ENCODE peak calls at places on chromosomes 13 and 19, in four cellular contexts. One of them, this sample, is unnamed. For H3K79me2, the result is how much of the 10 kb centered on the place peaks cover.

GRCh38 chr19:50518091-50519005 is 4.6 kb upstream of the ASPDH start:
- DNase-seq in PC-3: no peak
- DNase-seq in K562: no peak
- DNase-seq in fibroblast of lung: no peak
- DNase-seq in this sample: no peak

GRCh38 chr13:106596287-106596937 is 28.5 kb upstream of the ARGLU1 start:
- DNase-seq in PC-3: no peak
- DNase-seq in K562: no peak
- DNase-seq in fibroblast of lung: no peak
- DNase-seq in this sample: no peak

GRCh38 chr19:48351341-48351752 is 12.4 kb downstream of the TMEM143 start:
- DNase-seq in PC-3: peak
- DNase-seq in K562: peak
- DNase-seq in fibroblast of lung: peak
- DNase-seq in this sample: peak

GRCh38 chr13:45133396-45134118 is 13.2 kb downstream of the GTF2F2 start:
- DNase-seq in PC-3: no peak
- DNase-seq in K562: no peak
- DNase-seq in fibroblast of lung: peak
- DNase-seq in this sample: no peak

GRCh38 chr13:114142640-114143490 is 10.4 kb upstream of the RASA3 start:
- DNase-seq in PC-3: no peak
- DNase-seq in K562: no peak
- DNase-seq in fibroblast of lung: no peak
- DNase-seq in this sample: no peak

GRCh38 chr13:112213467-112214245 is 146.7 kb downstream of the SOX1 start:
- DNase-seq in PC-3: peak
- DNase-seq in K562: no peak
- DNase-seq in fibroblast of lung: no peak
- DNase-seq in this sample: no peak

GRCh38 chr19:18940791-18941627 is at the start of gene HOMER3:
- DNase-seq in PC-3: peak
- DNase-seq in K562: peak
- DNase-seq in fibroblast of lung: peak
- DNase-seq in this sample: peak

GRCh38 chr19:30011051-30011578 is 69.1 kb downstream of the URI1 start:
- DNase-seq in PC-3: no peak
- DNase-seq in K562: no peak
- DNase-seq in fibroblast of lung: no peak
- DNase-seq in this sample: peak

GRCh38 chr19:18415177-18415867 is 3.9 kb upstream of the SSBP4 start:
- DNase-seq in PC-3: no peak
- DNase-seq in K562: peak
- DNase-seq in fibroblast of lung: peak
- DNase-seq in this sample: no peak

GRCh38 chr13:28650284-28650683 is 8.6 kb upstream of the POMP start:
- DNase-seq in PC-3: no peak
- DNase-seq in K562: no peak
- DNase-seq in fibroblast of lung: peak
- DNase-seq in this sample: no peak

GRCh38 chr19:17043744-17044143 is 17.1 kb upstream of the CPAMD8 start:
- DNase-seq in PC-3: no peak
- DNase-seq in K562: no peak
- DNase-seq in fibroblast of lung: no peak
- DNase-seq in this sample: peak

GRCh38 chr13:91698767-91699166 is 300.3 kb downstream of the GPC5 start:
- DNase-seq in PC-3: no peak
- DNase-seq in K562: no peak
- DNase-seq in fibroblast of lung: no peak
- DNase-seq in this sample: no peak

GRCh38 chr13:60318186-60318585 is 78.8 kb upstream of the TDRD3 start:
- DNase-seq in PC-3: no peak
- DNase-seq in K562: no peak
- DNase-seq in fibroblast of lung: no peak
- DNase-seq in this sample: no peak

GRCh38 chr19:57466489-57466888 is 9.5 kb upstream of the VN1R1 start:
- DNase-seq in PC-3: no peak
- DNase-seq in K562: no peak
- DNase-seq in fibroblast of lung: no peak
- DNase-seq in this sample: no peak

GRCh38 chr19:48510421-48511268 is 990 bp downstream of the LMTK3 start:
- DNase-seq in PC-3: peak
- DNase-seq in K562: peak
- DNase-seq in fibroblast of lung: peak
- DNase-seq in this sample: peak

GRCh38 chr19:15283141-15283885 is 49.0 kb downstream of the BRD4 start:
- DNase-seq in PC-3: peak
- DNase-seq in K562: no peak
- DNase-seq in fibroblast of lung: peak
- DNase-seq in this sample: no peak

GRCh38 chr19:15282311-15282705 is 50.0 kb downstream of the BRD4 start:
- DNase-seq in PC-3: no peak
- DNase-seq in K562: no peak
- DNase-seq in fibroblast of lung: no peak
- DNase-seq in this sample: no peak

GRCh38 chr19:15280048-15280725 is 47.9 kb upstream of the EPHX3 start:
- DNase-seq in PC-3: peak
- DNase-seq in K562: no peak
- DNase-seq in fibroblast of lung: no peak
- DNase-seq in this sample: no peak

GRCh38 chr19:15279326-15279904 is 47.2 kb upstream of the EPHX3 start:
- DNase-seq in PC-3: no peak
- DNase-seq in K562: no peak
- DNase-seq in fibroblast of lung: no peak
- DNase-seq in this sample: peak

GRCh38 chr19:15280915-15281683 is 48.9 kb upstream of the EPHX3 start:
- DNase-seq in PC-3: peak
- DNase-seq in K562: peak
- DNase-seq in fibroblast of lung: peak
- DNase-seq in this sample: peak
- TF ChIP-seq CTCF in PC-3: no peak
- TF ChIP-seq CTCF in K562: peak
- TF ChIP-seq CTCF in fibroblast of lung: no peak
- TF ChIP-seq CTCF in this sample: peak

GRCh38 chr13:19634129-19634740 is 776 bp downstream of the MPHOSPH8 start:
- DNase-seq in PC-3: peak
- DNase-seq in K562: no peak
- DNase-seq in fibroblast of lung: peak
- DNase-seq in this sample: peak
- H3K79me2 ChIP-seq in PC-3: half or more
- H3K79me2 ChIP-seq in K562: half or more
- H3K79me2 ChIP-seq in fibroblast of lung: under half
- H3K79me2 ChIP-seq in this sample: under half

GRCh38 chr19:4760285-4760650 is 31.3 kb upstream of the FEM1A start:
- DNase-seq in PC-3: no peak
- DNase-seq in K562: no peak
- DNase-seq in fibroblast of lung: no peak
- DNase-seq in this sample: no peak
- H2AFZ ChIP-seq in PC-3: peak
- H2AFZ ChIP-seq in K562: peak
- H2AFZ ChIP-seq in fibroblast of lung: no peak
- H2AFZ ChIP-seq in this sample: peak

DNA sequence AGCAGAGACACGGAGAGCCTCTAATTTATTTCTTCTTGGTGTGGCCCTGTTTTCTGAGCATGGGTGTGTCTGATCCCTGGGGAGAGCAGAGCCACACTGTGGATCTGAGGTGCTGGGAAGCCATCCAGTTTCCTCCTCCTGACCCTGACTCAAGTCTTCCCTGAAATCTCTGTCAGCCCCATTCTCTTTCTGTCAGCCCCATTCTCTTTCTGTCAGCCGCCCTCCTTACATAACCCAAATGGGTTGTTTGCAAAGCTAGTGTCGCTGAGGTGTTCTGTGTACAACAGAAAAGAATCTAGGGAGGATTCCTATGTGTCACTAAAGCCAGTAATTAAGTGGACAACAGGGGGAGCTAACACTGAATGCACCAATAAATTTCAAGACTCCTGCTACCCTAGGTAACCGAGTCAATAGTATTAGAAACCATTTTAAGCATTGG is 50.2 kb downstream of the LRCH1 start:
- DNase-seq in PC-3: peak
- DNase-seq in K562: peak
- DNase-seq in fibroblast of lung: no peak
- DNase-seq in this sample: peak
- TF ChIP-seq CTCF in PC-3: peak
- TF ChIP-seq CTCF in K562: peak
- TF ChIP-seq CTCF in fibroblast of lung: peak
- TF ChIP-seq CTCF in this sample: peak

GRCh38 chr19:3142938-3143337 is 7.1 kb downstream of the GNA15 start:
- DNase-seq in PC-3: no peak
- DNase-seq in K562: no peak
- DNase-seq in fibroblast of lung: no peak
- DNase-seq in this sample: no peak

GRCh38 chr19:3138268-3138667 is 2.4 kb downstream of the GNA15 start:
- DNase-seq in PC-3: no peak
- DNase-seq in K562: no peak
- DNase-seq in fibroblast of lung: no peak
- DNase-seq in this sample: no peak

GRCh38 chr19:3142292-3142670 is 6.4 kb downstream of the GNA15 start:
- DNase-seq in PC-3: peak
- DNase-seq in K562: no peak
- DNase-seq in fibroblast of lung: peak
- DNase-seq in this sample: no peak

GRCh38 chr19:3137139-3137538 is 1.3 kb downstream of the GNA15 start:
- DNase-seq in PC-3: no peak
- DNase-seq in K562: no peak
- DNase-seq in fibroblast of lung: no peak
- DNase-seq in this sample: no peak

GRCh38 chr19:3140667-3141038 is 4.8 kb downstream of the GNA15 start:
- DNase-seq in PC-3: no peak
- DNase-seq in K562: no peak
- DNase-seq in fibroblast of lung: no peak
- DNase-seq in this sample: no peak
- H3K79me2 ChIP-seq in PC-3: under half
- H3K79me2 ChIP-seq in K562: under half
- H3K79me2 ChIP-seq in fibroblast of lung: under half
- H3K79me2 ChIP-seq in this sample: under half

GRCh38 chr19:40465781-40466218 is 255 bp upstream of the BLVRB start:
- DNase-seq in PC-3: peak
- DNase-seq in K562: peak
- DNase-seq in fibroblast of lung: peak
- DNase-seq in this sample: peak
- H2AFZ ChIP-seq in PC-3: peak
- H2AFZ ChIP-seq in K562: peak
- H2AFZ ChIP-seq in fibroblast of lung: peak
- H2AFZ ChIP-seq in this sample: peak

GRCh38 chr19:8021374-8021773 is 15.9 kb upstream of the ELAVL1 start:
- DNase-seq in PC-3: no peak
- DNase-seq in K562: no peak
- DNase-seq in fibroblast of lung: no peak
- DNase-seq in this sample: no peak

GRCh38 chr19:8020681-8021080 is 15.2 kb upstream of the ELAVL1 start:
- DNase-seq in PC-3: no peak
- DNase-seq in K562: no peak
- DNase-seq in fibroblast of lung: no peak
- DNase-seq in this sample: no peak

GRCh38 chr19:8023371-8023770 is 17.9 kb upstream of the ELAVL1 start:
- DNase-seq in PC-3: no peak
- DNase-seq in K562: no peak
- DNase-seq in fibroblast of lung: no peak
- DNase-seq in this sample: no peak

GRCh38 chr19:8022275-8022674 is 16.8 kb upstream of the ELAVL1 start:
- DNase-seq in PC-3: no peak
- DNase-seq in K562: peak
- DNase-seq in fibroblast of lung: no peak
- DNase-seq in this sample: no peak

GRCh38 chr19:8017808-8018207 is 12.4 kb upstream of the ELAVL1 start:
- DNase-seq in PC-3: no peak
- DNase-seq in K562: peak
- DNase-seq in fibroblast of lung: no peak
- DNase-seq in this sample: peak
- TF ChIP-seq CTCF in PC-3: no peak
- TF ChIP-seq CTCF in K562: peak
- TF ChIP-seq CTCF in fibroblast of lung: no peak
- TF ChIP-seq CTCF in this sample: peak

This sample was measured in neural progenitor cell.